ENCODE peak calls at places on chromosomes 11 and 22, in four cellular contexts. H, M, T and E are unnamed samples.

GRCh38 chr11:85947431-85948272 is 92.5 kb downstream of the CCDC83 start:
- DNase-seq in M (no peak), T (peak), H (peak), E (no peak)

GRCh38 chr11:102604875-102605274 is 20.3 kb downstream of the MMP20 start:
- DNase-seq in M (no peak), H (no peak), T (no peak), E (no peak)

GRCh38 chr11:115712296-115712695 is 208.1 kb upstream of the CADM1 start:
- DNase-seq in T (no peak), H (peak), M (no peak), E (no peak)

GRCh38 chr11:116927163-116927772 is 89.8 kb upstream of the APOA1 start:
- DNase-seq in M (peak), H (no peak), T (no peak), E (no peak)

GRCh38 chr11:868394-868793 is 25.7 kb downstream of the TSPAN4 start:
- DNase-seq in T (no peak), M (no peak), H (no peak), E (no peak)

GRCh38 chr11:8056810-8057463 is 24.1 kb upstream of the TUB start:
- DNase-seq in T (peak), M (no peak), H (no peak), E (no peak)

GRCh38 chr11:66123902-66124301 is 53.8 kb downstream of the PACS1 start:
- DNase-seq in M (no peak), T (no peak), H (no peak), E (no peak)

GRCh38 chr11:73281201-73281741 is 9.1 kb downstream of the P2RY6 start:
- DNase-seq in M (no peak), T (no peak), H (no peak), E (no peak)

GRCh38 chr11:83363280-83363679 is 77.1 kb upstream of the CCDC90B start:
- DNase-seq in H (no peak), T (no peak), M (no peak), E (no peak)

GRCh38 chr11:62353841-62354240 is 16.6 kb downstream of the ASRGL1 start:
- DNase-seq in H (no peak), M (no peak), T (no peak), E (no peak)

GRCh38 chr11:73401924-73402833 is 26.0 kb downstream of the RELT start:
- DNase-seq in M (no peak), T (no peak), H (no peak), E (no peak)

GRCh38 chr11:104916442-104916841 is 18.2 kb upstream of the CASP12 start:
- DNase-seq in T (no peak), H (no peak), M (no peak), E (no peak)

GRCh38 chr11:78044706-78045105 is 19.0 kb upstream of the THRSP start:
- DNase-seq in H (no peak), M (no peak), T (no peak), E (no peak)

GRCh38 chr11:74971424-74971823 is 17.3 kb upstream of the NEU3 start:
- DNase-seq in H (peak), T (no peak), M (no peak), E (no peak)

GRCh38 chr11:41612415-41612814 is 153.0 kb upstream of the LRRC4C start:
- DNase-seq in T (peak), M (no peak), H (peak), E (no peak)

GRCh38 chr22:37486224-37486845 is at the start of gene MFNG:
- DNase-seq in M (peak), T (no peak), H (peak), E (peak)

GRCh38 chr11:71244116-71244815 is 8.1 kb downstream of the SHANK2 start:
- DNase-seq in T (no peak), M (no peak), H (no peak), E (no peak)

GRCh38 chr11:130206141-130206540 is 46.6 kb downstream of the ST14 start:
- DNase-seq in M (no peak), H (no peak), T (no peak), E (no peak)

GRCh38 chr22:26857169-26857568 is 199.8 kb downstream of the MIAT start:
- DNase-seq in H (no peak), T (no peak), M (no peak), E (no peak)

GRCh38 chr22:46547179-46547882 is 9.9 kb upstream of the CELSR1 start:
- DNase-seq in H (no peak), T (peak), M (no peak), E (no peak)

GRCh38 chr11:126716456-126717083 is 284.0 kb downstream of the KIRREL3 start:
- DNase-seq in T (peak), M (no peak), H (peak), E (no peak)

GRCh38 chr11:2929511-2929879 is 275 bp upstream of the PHLDA2 start:
- DNase-seq in T (peak), H (no peak), M (no peak), E (no peak)

GRCh38 chr11:9201372-9202162 is 63.6 kb downstream of the DENND5A start:
- DNase-seq in T (no peak), M (no peak), H (no peak), E (no peak)

GRCh38 chr11:125348704-125349635 is 147.1 kb downstream of the FEZ1 start:
- DNase-seq in H (peak), M (peak), T (peak), E (no peak)

GRCh38 chr11:30017467-30017895 is 651 bp upstream of the KCNA4 start:
- DNase-seq in T (no peak), H (no peak), M (no peak), E (no peak)

GRCh38 chr22:49909476-49910205 is 8.6 kb downstream of the ALG12 start:
- DNase-seq in H (no peak), M (no peak), T (no peak), E (no peak)

GRCh38 chr22:23529166-23530103 is 50.7 kb downstream of the IGLL1 start:
- DNase-seq in T (no peak), M (no peak), H (no peak), E (no peak)

GRCh38 chr11:23138761-23139160 is 278.5 kb upstream of the CCDC179 start:
- DNase-seq in M (no peak), H (no peak), T (no peak), E (no peak)

GRCh38 chr22:38756631-38757463 is 1.0 kb upstream of the SUN2 start:
- DNase-seq in T (no peak), M (no peak), H (no peak), E (peak)

GRCh38 chr11:66868726-66869291 is 11.9 kb downstream of the LRFN4 start:
- DNase-seq in M (peak), T (no peak), H (no peak), E (no peak)

GRCh38 chr11:31882951-31883392 is 71.8 kb upstream of the PAX6 start:
- DNase-seq in M (no peak), H (no peak), T (no peak), E (no peak)

GRCh38 chr22:19057539-19057938 is 64.7 kb downstream of the DGCR2 start:
- DNase-seq in M (no peak), H (no peak), T (no peak), E (no peak)